ENCODE peak calls at places on chromosomes 5 and 9, in five cellular contexts. O is SK-N-SH, U is astrocyte, F is renal cortical epithelial cell, C is fibroblast of mammary gland. V is an unnamed sample.

GRCh38 chr9:125970340-125970739 is 223.2 kb downstream of the PBX3 start:
- DNase-seq in U (no peak), C (no peak), O (no peak), F (no peak), V (no peak)

GRCh38 chr5:156386976-156387375 is 60.0 kb downstream of the SGCD start:
- DNase-seq in U (no peak), C (no peak), O (no peak), F (no peak), V (no peak)

GRCh38 chr9:79975471-79976316 is 403.9 kb downstream of the TLE4 start:
- DNase-seq in U (no peak), O (no peak), C (no peak), F (no peak), V (no peak)

GRCh38 chr5:173458819-173459218 is 130.6 kb upstream of the STC2 start:
- DNase-seq in F (no peak), C (peak), O (no peak), U (no peak), V (peak)

GRCh38 chr9:83322438-83322837 is 215.8 kb downstream of the FRMD3 start:
- DNase-seq in U (no peak), C (peak), F (no peak), O (no peak), V (no peak)

GRCh38 chr9:97632406-97632991 is 669 bp downstream of the TSTD2 start:
- DNase-seq in C (peak), O (no peak), U (peak), F (peak), V (peak)

GRCh38 chr5:39214912-39215709 is 4.3 kb downstream of the FYB1 start:
- DNase-seq in U (no peak), F (no peak), O (no peak), C (no peak), V (no peak)

GRCh38 chr5:82182662-82183061 is 95.5 kb downstream of the RPS23 start:
- DNase-seq in C (no peak), U (no peak), F (no peak), O (no peak), V (no peak)

GRCh38 chr9:112203536-112203935 is 28.4 kb upstream of the SUSD1 start:
- DNase-seq in F (peak), C (peak), O (no peak), U (peak), V (peak)

GRCh38 chr9:35470894-35471293 is 19.0 kb upstream of the RUSC2 start:
- DNase-seq in C (peak), U (peak), O (no peak), F (peak), V (peak)

GRCh38 chr5:98454407-98454806 is 319.1 kb upstream of the RGMB start:
- DNase-seq in O (no peak), F (no peak), C (peak), U (no peak), V (peak)

GRCh38 chr9:89619739-89620138 is 14.9 kb downstream of the GADD45G start:
- DNase-seq in O (no peak), C (no peak), U (no peak), F (no peak), V (no peak)

GRCh38 chr5:93604119-93604963 is 21.3 kb downstream of the NR2F1 start:
- DNase-seq in C (peak), O (peak), F (no peak), U (peak), V (peak)

GRCh38 chr5:148084269-148084668 is 20.5 kb downstream of the SPINK5 start:
- DNase-seq in O (no peak), F (no peak), C (no peak), U (no peak), V (no peak)

GRCh38 chr9:121233906-121234901 is 32.5 kb upstream of the RAB14 start:
- DNase-seq in F (no peak), U (peak), C (peak), O (no peak), V (peak)

GRCh38 chr5:43769576-43770352 is 166.8 kb downstream of the NNT start:
- DNase-seq in U (peak), F (no peak), C (peak), O (no peak), V (peak)

GRCh38 chr5:150258126-150258525 is 31.4 kb downstream of the CAMK2A start:
- DNase-seq in C (no peak), F (peak), O (no peak), U (no peak), V (no peak)

GRCh38 chr9:83339435-83339834 is 198.8 kb downstream of the FRMD3 start:
- DNase-seq in O (no peak), U (no peak), F (peak), C (no peak), V (no peak)